ENCODE peak calls at places on chromosome 7, in seven cellular contexts. One of them, this sample, is unnamed.
A peak's percentile ranks its signal among the peaks of the same experiment; 100 is the strongest.

GRCh38 chr7:77866370-77866769 is 67.8 kb downstream of the PHTF2 start:
- DNase-seq in progenitor cell of endocrine pancreas: no peak
- DNase-seq in GM12865: no peak
- DNase-seq in AG04450: no peak
- DNase-seq in esophagus squamous epithelium: no peak
- DNase-seq in RWPE1: no peak
- DNase-seq in lung: no peak
- DNase-seq in this sample: no peak

GRCh38 chr7:81053623-81054022 is 134.8 kb upstream of the SEMA3C start:
- DNase-seq in GM12865: no peak
- DNase-seq in progenitor cell of endocrine pancreas: no peak
- DNase-seq in lung: no peak
- DNase-seq in esophagus squamous epithelium: no peak
- DNase-seq in AG04450: peak; percentile 7
- DNase-seq in RWPE1: no peak
- DNase-seq in this sample: no peak

GRCh38 chr7:28919510-28919909 is 38.6 kb downstream of the TRIL start:
- DNase-seq in progenitor cell of endocrine pancreas: no peak
- DNase-seq in esophagus squamous epithelium: no peak
- DNase-seq in AG04450: no peak
- DNase-seq in GM12865: no peak
- DNase-seq in RWPE1: no peak
- DNase-seq in lung: no peak
- DNase-seq in this sample: no peak

GRCh38 chr7:143416565-143417149 is 8.0 kb upstream of the EPHA1 start:
- DNase-seq in AG04450: no peak
- DNase-seq in RWPE1: peak; percentile 48
- DNase-seq in lung: no peak
- DNase-seq in progenitor cell of endocrine pancreas: no peak
- DNase-seq in GM12865: peak; percentile 56
- DNase-seq in esophagus squamous epithelium: no peak
- DNase-seq in this sample: peak; percentile 41

GRCh38 chr7:22726345-22726848 is 603 bp upstream of the IL6 start:
- DNase-seq in GM12865: peak; percentile 74
- DNase-seq in esophagus squamous epithelium: no peak
- DNase-seq in progenitor cell of endocrine pancreas: no peak
- DNase-seq in lung: peak; percentile 51
- DNase-seq in RWPE1: peak; percentile 74
- DNase-seq in AG04450: peak; percentile 62
- DNase-seq in this sample: peak; percentile 81

GRCh38 chr7:122412886-122413285 is 108.3 kb upstream of the FEZF1 start:
- DNase-seq in esophagus squamous epithelium: no peak
- DNase-seq in AG04450: no peak
- DNase-seq in RWPE1: no peak
- DNase-seq in lung: peak; percentile 31
- DNase-seq in GM12865: no peak
- DNase-seq in progenitor cell of endocrine pancreas: no peak
- DNase-seq in this sample: no peak

GRCh38 chr7:102230593-102230992 is 56.1 kb upstream of the SH2B2 start:
- DNase-seq in esophagus squamous epithelium: no peak
- DNase-seq in GM12865: no peak
- DNase-seq in AG04450: no peak
- DNase-seq in lung: no peak
- DNase-seq in progenitor cell of endocrine pancreas: no peak
- DNase-seq in RWPE1: peak; percentile 30
- DNase-seq in this sample: no peak

GRCh38 chr7:38905026-38905759 is 3.8 kb downstream of the VPS41 start:
- DNase-seq in AG04450: no peak
- DNase-seq in esophagus squamous epithelium: no peak
- DNase-seq in RWPE1: no peak
- DNase-seq in GM12865: peak; percentile 51
- DNase-seq in progenitor cell of endocrine pancreas: no peak
- DNase-seq in lung: no peak
- DNase-seq in this sample: no peak

GRCh38 chr7:105376901-105377533 is 11.7 kb downstream of the SRPK2 start:
- DNase-seq in esophagus squamous epithelium: no peak
- DNase-seq in progenitor cell of endocrine pancreas: no peak
- DNase-seq in GM12865: no peak
- DNase-seq in RWPE1: no peak
- DNase-seq in lung: no peak
- DNase-seq in AG04450: no peak
- DNase-seq in this sample: no peak

GRCh38 chr7:99270702-99271101 is 1.9 kb upstream of the MYH16 start:
- DNase-seq in lung: no peak
- DNase-seq in RWPE1: no peak
- DNase-seq in AG04450: no peak
- DNase-seq in progenitor cell of endocrine pancreas: no peak
- DNase-seq in GM12865: no peak
- DNase-seq in esophagus squamous epithelium: no peak
- DNase-seq in this sample: no peak

GRCh38 chr7:35781200-35781701 is 19.6 kb upstream of the SEPTIN7 start:
- DNase-seq in lung: no peak
- DNase-seq in RWPE1: no peak
- DNase-seq in esophagus squamous epithelium: no peak
- DNase-seq in AG04450: no peak
- DNase-seq in GM12865: no peak
- DNase-seq in progenitor cell of endocrine pancreas: no peak
- DNase-seq in this sample: no peak

GRCh38 chr7:153886506-153887391 is 165.4 kb upstream of the DPP6 start:
- DNase-seq in GM12865: no peak
- DNase-seq in AG04450: no peak
- DNase-seq in esophagus squamous epithelium: no peak
- DNase-seq in RWPE1: no peak
- DNase-seq in lung: no peak
- DNase-seq in progenitor cell of endocrine pancreas: no peak
- DNase-seq in this sample: no peak

GRCh38 chr7:112649560-112649959 is 140.6 kb downstream of the TMEM168 start:
- DNase-seq in RWPE1: no peak
- DNase-seq in AG04450: no peak
- DNase-seq in esophagus squamous epithelium: no peak
- DNase-seq in lung: no peak
- DNase-seq in progenitor cell of endocrine pancreas: no peak
- DNase-seq in GM12865: no peak
- DNase-seq in this sample: no peak

GRCh38 chr7:55261386-55261770 is 103.8 kb upstream of the LANCL2 start:
- DNase-seq in lung: no peak
- DNase-seq in GM12865: no peak
- DNase-seq in esophagus squamous epithelium: no peak
- DNase-seq in AG04450: no peak
- DNase-seq in progenitor cell of endocrine pancreas: peak; percentile 6
- DNase-seq in RWPE1: no peak
- DNase-seq in this sample: no peak

GRCh38 chr7:29063231-29063630 is 83.1 kb downstream of the CPVL start:
- DNase-seq in GM12865: no peak
- DNase-seq in AG04450: no peak
- DNase-seq in lung: no peak
- DNase-seq in progenitor cell of endocrine pancreas: no peak
- DNase-seq in RWPE1: no peak
- DNase-seq in esophagus squamous epithelium: no peak
- DNase-seq in this sample: no peak

GRCh38 chr7:151558575-151558974 is 38.9 kb upstream of the RHEB start:
- DNase-seq in lung: no peak
- DNase-seq in AG04450: peak; percentile 74
- DNase-seq in progenitor cell of endocrine pancreas: no peak
- DNase-seq in RWPE1: no peak
- DNase-seq in GM12865: no peak
- DNase-seq in esophagus squamous epithelium: no peak
- DNase-seq in this sample: no peak

GRCh38 chr7:93948106-93948505 is 26.6 kb downstream of the GNG11 start:
- DNase-seq in lung: no peak
- DNase-seq in progenitor cell of endocrine pancreas: no peak
- DNase-seq in GM12865: no peak
- DNase-seq in RWPE1: no peak
- DNase-seq in esophagus squamous epithelium: no peak
- DNase-seq in AG04450: no peak
- DNase-seq in this sample: no peak

GRCh38 chr7:25028370-25028971 is 48.5 kb upstream of the OSBPL3 start:
- DNase-seq in esophagus squamous epithelium: no peak
- DNase-seq in progenitor cell of endocrine pancreas: no peak
- DNase-seq in AG04450: peak; percentile 63
- DNase-seq in lung: no peak
- DNase-seq in GM12865: no peak
- DNase-seq in RWPE1: peak; percentile 92
- DNase-seq in this sample: peak; percentile 68

GRCh38 chr7:1588978-1589377 is 19.1 kb upstream of the PSMG3 start:
- DNase-seq in esophagus squamous epithelium: no peak
- DNase-seq in lung: no peak
- DNase-seq in AG04450: no peak
- DNase-seq in RWPE1: no peak
- DNase-seq in progenitor cell of endocrine pancreas: no peak
- DNase-seq in GM12865: no peak
- DNase-seq in this sample: no peak

GRCh38 chr7:3242398-3242972 is 58.6 kb upstream of the SDK1 start:
- DNase-seq in GM12865: no peak
- DNase-seq in esophagus squamous epithelium: no peak
- DNase-seq in progenitor cell of endocrine pancreas: no peak
- DNase-seq in RWPE1: no peak
- DNase-seq in AG04450: no peak
- DNase-seq in lung: no peak
- DNase-seq in this sample: no peak

GRCh38 chr7:131546583-131547111 is 9.8 kb downstream of the PODXL start:
- DNase-seq in RWPE1: no peak
- DNase-seq in AG04450: no peak
- DNase-seq in lung: no peak
- DNase-seq in progenitor cell of endocrine pancreas: no peak
- DNase-seq in esophagus squamous epithelium: no peak
- DNase-seq in GM12865: peak; percentile 51
- DNase-seq in this sample: peak; percentile 33

GRCh38 chr7:17380696-17381662 is 82.5 kb downstream of the AHR start:
- DNase-seq in esophagus squamous epithelium: no peak
- DNase-seq in lung: no peak
- DNase-seq in progenitor cell of endocrine pancreas: no peak
- DNase-seq in AG04450: no peak
- DNase-seq in RWPE1: no peak
- DNase-seq in GM12865: no peak
- DNase-seq in this sample: no peak

GRCh38 chr7:5214236-5214635 is 24.2 kb downstream of the WIPI2 start:
- DNase-seq in esophagus squamous epithelium: no peak
- DNase-seq in GM12865: no peak
- DNase-seq in RWPE1: no peak
- DNase-seq in lung: no peak
- DNase-seq in AG04450: no peak
- DNase-seq in progenitor cell of endocrine pancreas: no peak
- DNase-seq in this sample: no peak

GRCh38 chr7:88218428-88218745 is 1.5 kb downstream of the SRI start:
- DNase-seq in lung: no peak
- DNase-seq in progenitor cell of endocrine pancreas: no peak
- DNase-seq in esophagus squamous epithelium: no peak
- DNase-seq in GM12865: no peak
- DNase-seq in RWPE1: no peak
- DNase-seq in AG04450: no peak
- DNase-seq in this sample: no peak

GRCh38 chr7:45122975-45123860 is 11.7 kb upstream of the TBRG4 start:
- DNase-seq in lung: no peak
- DNase-seq in esophagus squamous epithelium: no peak
- DNase-seq in GM12865: no peak
- DNase-seq in RWPE1: no peak
- DNase-seq in AG04450: no peak
- DNase-seq in progenitor cell of endocrine pancreas: no peak
- DNase-seq in this sample: no peak

GRCh38 chr7:17044396-17044795 is 162.6 kb upstream of the AGR3 start:
- DNase-seq in esophagus squamous epithelium: no peak
- DNase-seq in progenitor cell of endocrine pancreas: no peak
- DNase-seq in AG04450: no peak
- DNase-seq in GM12865: no peak
- DNase-seq in lung: no peak
- DNase-seq in RWPE1: no peak
- DNase-seq in this sample: no peak

GRCh38 chr7:130505753-130506152 is 13.9 kb downstream of the MEST start:
- DNase-seq in progenitor cell of endocrine pancreas: no peak
- DNase-seq in lung: no peak
- DNase-seq in RWPE1: no peak
- DNase-seq in AG04450: no peak
- DNase-seq in esophagus squamous epithelium: no peak
- DNase-seq in GM12865: no peak
- DNase-seq in this sample: no peak

GRCh38 chr7:65397730-65398142 is 24.1 kb downstream of the ZNF92 start:
- DNase-seq in GM12865: no peak
- DNase-seq in lung: no peak
- DNase-seq in esophagus squamous epithelium: no peak
- DNase-seq in AG04450: no peak
- DNase-seq in RWPE1: no peak
- DNase-seq in progenitor cell of endocrine pancreas: no peak
- DNase-seq in this sample: no peak
- TF ChIP-seq CTCF in GM12865: no peak
- TF ChIP-seq CTCF in lung: no peak
- TF ChIP-seq CTCF in esophagus squamous epithelium: no peak
- TF ChIP-seq CTCF in AG04450: no peak
- TF ChIP-seq CTCF in RWPE1: no peak
- TF ChIP-seq CTCF in progenitor cell of endocrine pancreas: peak; percentile 10
- TF ChIP-seq CTCF in this sample: no peak

GRCh38 chr7:26087321-26088091 is 64.5 kb upstream of the NFE2L3 start:
- DNase-seq in lung: no peak
- DNase-seq in RWPE1: peak; percentile 89
- DNase-seq in progenitor cell of endocrine pancreas: no peak
- DNase-seq in esophagus squamous epithelium: no peak
- DNase-seq in AG04450: no peak
- DNase-seq in GM12865: no peak
- DNase-seq in this sample: no peak

GRCh38 chr7:26090927-26091519 is 61.0 kb upstream of the NFE2L3 start:
- DNase-seq in progenitor cell of endocrine pancreas: no peak
- DNase-seq in AG04450: peak; percentile 26
- DNase-seq in RWPE1: peak; percentile 57
- DNase-seq in GM12865: peak; percentile 67
- DNase-seq in lung: no peak
- DNase-seq in esophagus squamous epithelium: no peak
- DNase-seq in this sample: peak; percentile 27

GRCh38 chr7:26093023-26093422 is 59.0 kb upstream of the NFE2L3 start:
- DNase-seq in esophagus squamous epithelium: no peak
- DNase-seq in RWPE1: no peak
- DNase-seq in lung: no peak
- DNase-seq in AG04450: no peak
- DNase-seq in progenitor cell of endocrine pancreas: no peak
- DNase-seq in GM12865: no peak
- DNase-seq in this sample: no peak

GRCh38 chr7:26091933-26092332 is 60.1 kb upstream of the NFE2L3 start:
- DNase-seq in lung: no peak
- DNase-seq in GM12865: peak; percentile 30
- DNase-seq in RWPE1: peak; percentile 36
- DNase-seq in AG04450: no peak
- DNase-seq in progenitor cell of endocrine pancreas: no peak
- DNase-seq in esophagus squamous epithelium: no peak
- DNase-seq in this sample: peak; percentile 69
- TF ChIP-seq CTCF in lung: no peak
- TF ChIP-seq CTCF in GM12865: peak; percentile 8
- TF ChIP-seq CTCF in RWPE1: no peak
- TF ChIP-seq CTCF in AG04450: peak; percentile 49
- TF ChIP-seq CTCF in progenitor cell of endocrine pancreas: peak; percentile 19
- TF ChIP-seq CTCF in esophagus squamous epithelium: no peak
- TF ChIP-seq CTCF in this sample: peak; percentile 17

GRCh38 chr7:117931314-117931713 is 58.1 kb upstream of the CTTNBP2 start:
- DNase-seq in AG04450: no peak
- DNase-seq in RWPE1: no peak
- DNase-seq in esophagus squamous epithelium: no peak
- DNase-seq in lung: no peak
- DNase-seq in progenitor cell of endocrine pancreas: no peak
- DNase-seq in GM12865: no peak
- DNase-seq in this sample: no peak
- TF ChIP-seq CTCF in AG04450: no peak
- TF ChIP-seq CTCF in RWPE1: no peak
- TF ChIP-seq CTCF in esophagus squamous epithelium: no peak
- TF ChIP-seq CTCF in lung: no peak
- TF ChIP-seq CTCF in progenitor cell of endocrine pancreas: no peak
- TF ChIP-seq CTCF in GM12865: no peak
- TF ChIP-seq CTCF in this sample: no peak

GRCh38 chr7:31763548-31763947 is 76.5 kb downstream of the PPP1R17 start:
- DNase-seq in esophagus squamous epithelium: no peak
- DNase-seq in lung: no peak
- DNase-seq in progenitor cell of endocrine pancreas: no peak
- DNase-seq in RWPE1: no peak
- DNase-seq in GM12865: no peak
- DNase-seq in AG04450: no peak
- DNase-seq in this sample: no peak
- TF ChIP-seq CTCF in esophagus squamous epithelium: no peak
- TF ChIP-seq CTCF in lung: no peak
- TF ChIP-seq CTCF in progenitor cell of endocrine pancreas: peak; percentile 39
- TF ChIP-seq CTCF in RWPE1: peak; percentile 17
- TF ChIP-seq CTCF in GM12865: peak; percentile 18
- TF ChIP-seq CTCF in AG04450: no peak
- TF ChIP-seq CTCF in this sample: peak; percentile 53

This sample was measured in Calu3.